ENCODE peak calls at places on chromosomes 6 and 20, in eight cellular contexts. E is A549, U is right lobe of liver, G is sigmoid colon, L is Panc1, Z is fibroblast of the aortic adventitia, Q is lower leg skin, K is IMR-90. B is an unnamed sample.

GRCh38 chr20:15789083-15789482 is 784.2 kb downstream of the KIF16B start:
- DNase-seq in G (no peak), K (no peak), Z (no peak), U (no peak), E (no peak), L (no peak), Q (no peak), B (no peak)

GRCh38 chr6:128990349-128990748 is 107.4 kb downstream of the LAMA2 start:
- DNase-seq in G (no peak), Z (no peak), U (no peak), E (no peak), K (no peak), L (no peak), Q (no peak), B (no peak)

GRCh38 chr6:72856801-72857200 is 234.9 kb downstream of the KCNQ5 start:
- DNase-seq in L (no peak), G (no peak), K (no peak), Q (no peak), U (no peak), E (no peak), Z (no peak), B (no peak)

GRCh38 chr6:44234101-44235090 is 11.0 kb downstream of the SLC29A1 start:
- DNase-seq in U (peak; percentile 87), L (no peak), K (peak; percentile 73), Z (peak; percentile 85), E (peak; percentile 61), G (peak; percentile 98), Q (peak; percentile 72), B (peak; percentile 84)

GRCh38 chr6:11153447-11153846 is 41.9 kb upstream of the ERVFRD-1 start:
- DNase-seq in Q (no peak), G (no peak), K (no peak), L (no peak), E (no peak), U (no peak), Z (no peak), B (no peak)

GRCh38 chr6:50899306-50899840 is 80.7 kb downstream of the TFAP2B start:
- DNase-seq in E (no peak), Q (no peak), U (no peak), L (no peak), Z (peak; percentile 12), G (no peak), K (peak; percentile 7), B (no peak)

GRCh38 chr6:169620171-169621125 is 81.4 kb downstream of the WDR27 start:
- DNase-seq in L (no peak), Z (peak; percentile 21), K (peak; percentile 86), E (peak; percentile 23), Q (no peak), U (no peak), G (no peak), B (peak; percentile 42)

GRCh38 chr20:18702736-18703135 is 110.8 kb upstream of the SCP2D1 start:
- DNase-seq in E (no peak), U (no peak), Q (peak; percentile 30), K (no peak), L (no peak), G (no peak), Z (peak; percentile 45), B (no peak)

GRCh38 chr6:75317503-75318206 is 33.1 kb upstream of the TMEM30A start:
- DNase-seq in E (no peak), G (no peak), K (peak; percentile 69), L (no peak), Z (peak; percentile 79), Q (no peak), U (no peak), B (peak; percentile 83)

GRCh38 chr20:58005581-58006345 is 222.7 kb downstream of the ANKRD60 start:
- DNase-seq in Q (no peak), L (no peak), K (no peak), U (no peak), E (no peak), G (no peak), Z (no peak), B (no peak)

GRCh38 chr20:44924526-44924925 is 14.7 kb downstream of the PABPC1L start:
- DNase-seq in Q (no peak), G (no peak), L (no peak), U (no peak), Z (peak; percentile 7), E (no peak), K (no peak), B (peak; percentile 20)

GRCh38 chr6:72742274-72742673 is 120.4 kb downstream of the KCNQ5 start:
- DNase-seq in K (no peak), L (no peak), E (no peak), U (no peak), Q (no peak), G (no peak), Z (no peak), B (no peak)

GRCh38 chr6:37630281-37630799 is 67.3 kb downstream of the MDGA1 start:
- DNase-seq in E (peak; percentile 87), G (peak; percentile 59), U (no peak), Q (peak; percentile 37), L (peak; percentile 48), Z (peak; percentile 96), K (peak; percentile 100), B (peak; percentile 97)

GRCh38 chr20:21377701-21378100 is 19.6 kb downstream of the NKX2-4 start:
- DNase-seq in Z (no peak), G (no peak), E (no peak), K (no peak), Q (no peak), U (no peak), L (no peak), B (no peak)

GRCh38 chr6:107866606-107867301 is 42.6 kb upstream of the SCML4 start:
- DNase-seq in L (no peak), K (peak; percentile 34), G (no peak), Q (no peak), E (peak; percentile 18), Z (peak; percentile 42), U (no peak), B (peak; percentile 56)

GRCh38 chr6:130240232-130240631 is 17.5 kb upstream of the SAMD3 start:
- DNase-seq in Q (no peak), K (peak; percentile 78), L (no peak), E (no peak), U (no peak), G (no peak), Z (peak; percentile 90), B (peak; percentile 47)

GRCh38 chr20:47574616-47575401 is 73.1 kb downstream of the NCOA3 start:
- DNase-seq in Z (no peak), G (no peak), K (peak; percentile 49), E (peak; percentile 80), L (no peak), U (no peak), Q (no peak), B (peak; percentile 21)

GRCh38 chr6:152273002-152273401 is 364.2 kb downstream of the SYNE1 start:
- DNase-seq in G (no peak), L (no peak), K (peak; percentile 30), Q (no peak), E (no peak), Z (peak; percentile 68), U (no peak), B (peak; percentile 17)

DNA sequence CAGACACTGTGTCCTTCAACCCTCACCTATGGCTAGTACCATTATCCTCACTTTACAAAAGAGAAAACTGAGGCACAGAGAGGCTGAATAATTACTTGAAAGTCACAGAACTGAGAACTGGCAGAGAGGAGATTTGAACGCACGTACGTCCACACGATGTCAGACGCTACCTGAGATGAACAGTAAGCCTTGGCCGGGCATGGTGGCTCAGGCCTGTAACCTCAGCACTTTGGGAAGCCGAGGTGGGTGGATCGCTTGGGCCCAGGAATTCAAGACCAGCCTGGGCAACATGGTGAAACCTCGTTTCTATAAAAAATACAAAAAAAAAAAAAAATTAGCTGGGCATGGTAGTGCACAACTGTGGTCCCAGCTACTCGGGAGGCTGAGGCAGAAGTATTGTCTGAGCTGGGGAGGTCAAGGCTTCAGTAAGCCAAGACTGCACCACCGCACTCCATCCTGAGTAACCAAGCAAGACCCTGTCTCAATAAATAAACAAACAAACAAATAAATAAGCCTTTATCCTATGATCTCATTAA is 20.5 kb downstream of the GMDS start:
- DNase-seq in E (no peak), G (no peak), L (no peak), Z (no peak), K (no peak), U (no peak), Q (no peak), B (no peak)
- H3K4me3 ChIP-seq in E (no peak overlapping the region), G (no peak overlapping the region), L (no peak overlapping the region), Z (no peak overlapping the region), K (no peak overlapping the region), U (no peak overlapping the region), Q (no peak overlapping the region), B (no peak overlapping the region)

GRCh38 chr6:34565722-34566137 is 9.6 kb upstream of the SPDEF start:
- DNase-seq in K (no peak), E (no peak), U (no peak), L (no peak), Z (no peak), G (no peak), Q (no peak), B (no peak)
- TF ChIP-seq CTCF in K (no peak), E (no peak), U (no peak), L (no peak), Z (no peak), G (no peak), Q (no peak), B (no peak)

DNA sequence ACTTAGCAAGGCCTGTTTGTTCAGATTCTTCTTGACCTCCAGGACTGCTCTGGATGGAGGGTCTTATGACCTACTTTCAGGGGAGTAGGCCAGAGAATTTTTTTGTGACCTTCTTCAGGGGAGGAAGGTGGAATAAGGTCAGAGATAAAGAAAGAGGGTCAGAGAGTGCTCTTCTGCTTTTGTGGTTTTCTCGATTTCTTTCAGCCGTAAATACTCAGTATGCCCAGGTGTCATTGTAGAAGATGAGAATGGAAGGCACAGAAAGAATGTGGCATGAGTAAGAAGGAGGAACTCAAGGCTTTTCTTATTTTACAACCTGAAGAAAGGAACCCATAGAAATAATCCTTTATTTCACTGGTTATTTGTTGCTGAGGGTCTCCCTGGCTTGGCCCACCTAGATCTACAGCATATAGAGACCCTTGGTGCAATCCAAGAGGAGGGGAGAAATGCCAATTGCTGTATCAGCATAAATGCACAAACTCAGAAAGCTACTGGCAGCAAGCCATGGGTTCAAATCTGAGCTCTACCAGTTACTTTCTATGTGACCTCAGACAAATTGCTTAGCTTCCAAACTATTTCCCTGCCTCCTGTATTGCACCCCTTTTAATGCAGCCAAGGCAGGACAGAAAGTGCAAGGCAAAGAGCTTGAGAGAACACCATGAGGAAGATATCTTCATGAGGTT is 68.0 kb downstream of the OLIG3 start:
- DNase-seq in K (no peak), G (no peak), Z (no peak), U (no peak), E (no peak), L (no peak), Q (no peak), B (no peak)
- H3K4me3 ChIP-seq in K (no peak overlapping the region), G (no peak overlapping the region), Z (no peak overlapping the region), U (no peak overlapping the region), E (no peak overlapping the region), L (no peak overlapping the region), Q (no peak overlapping the region), B (no peak overlapping the region)

DNA sequence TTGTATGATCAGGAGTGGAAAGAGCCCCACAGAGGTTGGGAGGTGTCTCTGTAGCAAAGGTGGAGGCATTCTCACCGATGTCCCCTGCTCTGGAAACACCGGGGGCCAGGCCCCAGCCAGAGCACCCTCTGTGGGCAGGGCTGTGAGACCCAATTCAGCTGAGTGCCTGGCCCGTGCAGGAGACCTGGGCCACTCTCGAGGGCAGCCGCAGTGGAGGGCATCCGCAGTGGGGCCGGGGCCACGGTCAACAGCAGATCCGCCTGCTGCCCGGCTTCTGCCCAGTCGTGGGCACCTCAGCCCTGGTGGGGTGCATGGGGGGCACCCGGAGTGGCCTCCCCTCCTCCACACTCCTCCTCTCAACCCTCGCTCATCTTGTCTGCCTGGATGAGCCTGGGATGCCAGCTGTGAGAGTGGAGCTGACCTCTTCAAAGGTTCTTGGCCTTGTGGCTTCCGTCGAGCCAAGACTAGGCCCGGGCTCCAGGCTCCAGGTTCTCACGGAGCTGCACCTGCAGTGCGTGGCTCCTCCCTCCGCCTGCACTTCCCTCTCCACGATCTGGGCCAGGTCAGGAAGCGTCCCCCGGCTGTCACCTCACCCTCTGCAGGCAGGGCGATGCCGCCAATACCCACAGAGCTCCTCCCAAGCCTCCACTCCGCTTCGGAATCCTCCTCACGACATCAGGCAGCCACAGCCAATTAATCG is 134.8 kb downstream of the TAF4 start:
- DNase-seq in U (no peak), L (no peak), G (peak; percentile 58), Q (no peak), E (no peak), K (no peak), Z (no peak), B (no peak)
- TF ChIP-seq CTCF in U (no peak), L (no peak), G (no peak), Q (no peak), E (no peak), K (no peak), Z (no peak), B (no peak)